ENCODE peak calls at places on chromosomes 2 and 18, in five cellular contexts. O, W, E, A and X are unnamed samples.

GRCh38 chr18:394997-395383 is 105.5 kb downstream of the COLEC12 start:
- DNase-seq in O (no peak), W (peak), E (no peak), A (no peak), X (peak)

GRCh38 chr2:219254590-219255219 is 987 bp upstream of the TUBA4A start:
- DNase-seq in O (no peak), W (no peak), E (no peak), A (no peak), X (no peak)

GRCh38 chr2:128941676-128942075 is 623.0 kb upstream of the HS6ST1 start:
- DNase-seq in O (no peak), W (no peak), E (no peak), A (no peak), X (no peak)

GRCh38 chr18:32661486-32662299 is 111.1 kb downstream of the KLHL14 start:
- DNase-seq in O (no peak), W (no peak), E (peak), A (no peak), X (no peak)

GRCh38 chr18:13835202-13835601 is 11.3 kb downstream of the MC5R start:
- DNase-seq in O (no peak), W (no peak), E (no peak), A (no peak), X (no peak)

GRCh38 chr2:200373973-200374416 is 67.5 kb downstream of the SPATS2L start:
- DNase-seq in O (no peak), W (no peak), E (peak), A (no peak), X (no peak)

GRCh38 chr2:28752608-28752984 is 966 bp downstream of the PPP1CB start:
- DNase-seq in O (no peak), W (no peak), E (no peak), A (no peak), X (no peak)

GRCh38 chr2:164495491-164496223 is 125.6 kb downstream of the GRB14 start:
- DNase-seq in O (no peak), W (no peak), E (peak), A (no peak), X (no peak)

GRCh38 chr2:11348209-11348749 is 3.8 kb upstream of the ROCK2 start:
- DNase-seq in O (no peak), W (peak), E (peak), A (no peak), X (peak)

GRCh38 chr2:112839407-112840067 is 3.0 kb upstream of the IL1B start:
- DNase-seq in O (no peak), W (peak), E (peak), A (no peak), X (no peak)

GRCh38 chr18:47254341-47254939 is 3.0 kb upstream of the SKOR2 start:
- DNase-seq in O (no peak), W (peak), E (peak), A (no peak), X (peak)

GRCh38 chr2:38498039-38498438 is 104.7 kb downstream of the HNRNPLL start:
- DNase-seq in O (no peak), W (peak), E (no peak), A (no peak), X (peak)

GRCh38 chr2:31387850-31388249 is 26.7 kb downstream of the XDH start:
- DNase-seq in O (no peak), W (no peak), E (no peak), A (no peak), X (no peak)

GRCh38 chr2:20617892-20618467 is 32.9 kb downstream of the HS1BP3 start:
- DNase-seq in O (peak), W (peak), E (peak), A (peak), X (peak)

GRCh38 chr2:182616471-182617393 is 99.3 kb upstream of the DNAJC10 start:
- DNase-seq in O (no peak), W (no peak), E (no peak), A (no peak), X (no peak)

GRCh38 chr2:127121341-127121740 is 14.4 kb upstream of the BIN1 start:
- DNase-seq in O (no peak), W (no peak), E (no peak), A (no peak), X (no peak)

GRCh38 chr2:96325038-96325883 is at the start of gene ITPRIPL1:
- DNase-seq in O (peak), W (no peak), E (no peak), A (no peak), X (peak)

GRCh38 chr2:220107380-220107791 is 480.0 kb downstream of the SLC4A3 start:
- DNase-seq in O (no peak), W (no peak), E (no peak), A (no peak), X (no peak)

GRCh38 chr2:172281648-172282576 is 145.5 kb upstream of the ITGA6 start:
- DNase-seq in O (no peak), W (no peak), E (peak), A (no peak), X (no peak)

GRCh38 chr18:49548266-49548665 is 13.6 kb upstream of the LIPG start:
- DNase-seq in O (no peak), W (no peak), E (peak), A (no peak), X (no peak)

GRCh38 chr2:207226671-207227061 is 60.9 kb upstream of the KLF7 start:
- DNase-seq in O (no peak), W (no peak), E (no peak), A (no peak), X (no peak)

GRCh38 chr2:162929571-162929970 is 91.0 kb upstream of the KCNH7 start:
- DNase-seq in O (no peak), W (no peak), E (no peak), A (no peak), X (no peak)

GRCh38 chr2:62354771-62355550 is 151.0 kb downstream of the TMEM17 start:
- DNase-seq in O (no peak), W (no peak), E (no peak), A (no peak), X (no peak)

GRCh38 chr2:99863236-99863913 is 279.0 kb downstream of the AFF3 start:
- DNase-seq in O (no peak), W (no peak), E (peak), A (no peak), X (no peak)

GRCh38 chr2:88180594-88181240 is 10.6 kb downstream of the THNSL2 start:
- DNase-seq in O (no peak), W (no peak), E (peak), A (no peak), X (no peak)

GRCh38 chr2:70962211-70962884 is 16.1 kb upstream of the ANKRD53 start:
- DNase-seq in O (no peak), W (no peak), E (no peak), A (peak), X (no peak)

GRCh38 chr18:48473816-48474215 is 64.6 kb upstream of the ZBTB7C start:
- DNase-seq in O (no peak), W (no peak), E (no peak), A (no peak), X (no peak)

GRCh38 chr18:75070625-75071483 is 138.1 kb downstream of the PTGR3 start:
- DNase-seq in O (peak), W (peak), E (peak), A (peak), X (peak)

GRCh38 chr2:126658910-126659613 is 3.1 kb downstream of the GYPC start:
- DNase-seq in O (peak), W (peak), E (no peak), A (peak), X (peak)

GRCh38 chr2:239674101-239674980 is 273.5 kb upstream of the HDAC4 start:
- DNase-seq in O (no peak), W (no peak), E (no peak), A (peak), X (no peak)

GRCh38 chr2:191656389-191656788 is 21.5 kb upstream of the NABP1 start:
- DNase-seq in O (no peak), W (no peak), E (peak), A (no peak), X (no peak)

GRCh38 chr2:47631306-47631705 is 151.6 kb upstream of the MSH6 start:
- DNase-seq in O (no peak), W (no peak), E (no peak), A (no peak), X (no peak)

GRCh38 chr2:115118306-115118705 is 675.9 kb downstream of the DPP10 start:
- DNase-seq in O (no peak), W (no peak), E (no peak), A (no peak), X (no peak)